ENCODE peak calls at places on chromosomes 3 and 15, in seven cellular contexts. One of them, this sample, is unnamed.

GRCh38 chr3:22122567-22122966 is 371.6 kb upstream of the ZNF385D start:
- DNase-seq in NCI-H1092 treated with DMSO at 0.1 percent for 48 hours: no peak
- DNase-seq in HTR-8/SVneo: no peak
- DNase-seq in fibroblast of the conjunctiva: no peak
- DNase-seq in activated naive CD4-positive, alpha-beta T cell: no peak
- DNase-seq in RWPE1: no peak
- DNase-seq in NCI-H2107: no peak
- DNase-seq in this sample: no peak

GRCh38 chr3:19931767-19932188 is 2.2 kb downstream of the EFHB start:
- DNase-seq in NCI-H1092 treated with DMSO at 0.1 percent for 48 hours: no peak
- DNase-seq in HTR-8/SVneo: no peak
- DNase-seq in fibroblast of the conjunctiva: no peak
- DNase-seq in activated naive CD4-positive, alpha-beta T cell: no peak
- DNase-seq in RWPE1: no peak
- DNase-seq in NCI-H2107: no peak
- DNase-seq in this sample: no peak

GRCh38 chr3:51963951-51964451 is 3.3 kb downstream of the PCBP4 start:
- DNase-seq in NCI-H1092 treated with DMSO at 0.1 percent for 48 hours: peak
- DNase-seq in HTR-8/SVneo: no peak
- DNase-seq in fibroblast of the conjunctiva: no peak
- DNase-seq in activated naive CD4-positive, alpha-beta T cell: no peak
- DNase-seq in RWPE1: no peak
- DNase-seq in NCI-H2107: no peak
- DNase-seq in this sample: no peak

GRCh38 chr15:67691450-67691849 is 133.9 kb upstream of the SKOR1 start:
- DNase-seq in NCI-H1092 treated with DMSO at 0.1 percent for 48 hours: no peak
- DNase-seq in HTR-8/SVneo: no peak
- DNase-seq in fibroblast of the conjunctiva: no peak
- DNase-seq in activated naive CD4-positive, alpha-beta T cell: no peak
- DNase-seq in RWPE1: no peak
- DNase-seq in NCI-H2107: no peak
- DNase-seq in this sample: no peak

GRCh38 chr3:16084887-16085286 is 89.6 kb upstream of the GALNT15 start:
- DNase-seq in NCI-H1092 treated with DMSO at 0.1 percent for 48 hours: no peak
- DNase-seq in HTR-8/SVneo: no peak
- DNase-seq in fibroblast of the conjunctiva: no peak
- DNase-seq in activated naive CD4-positive, alpha-beta T cell: no peak
- DNase-seq in RWPE1: no peak
- DNase-seq in NCI-H2107: no peak
- DNase-seq in this sample: no peak

GRCh38 chr3:143648708-143649107 is 199.6 kb downstream of the SLC9A9 start:
- DNase-seq in NCI-H1092 treated with DMSO at 0.1 percent for 48 hours: no peak
- DNase-seq in HTR-8/SVneo: no peak
- DNase-seq in fibroblast of the conjunctiva: no peak
- DNase-seq in activated naive CD4-positive, alpha-beta T cell: no peak
- DNase-seq in RWPE1: no peak
- DNase-seq in NCI-H2107: no peak
- DNase-seq in this sample: no peak

GRCh38 chr3:78857494-78858111 is 910.2 kb downstream of the ROBO1 start:
- DNase-seq in NCI-H1092 treated with DMSO at 0.1 percent for 48 hours: no peak
- DNase-seq in HTR-8/SVneo: no peak
- DNase-seq in fibroblast of the conjunctiva: no peak
- DNase-seq in activated naive CD4-positive, alpha-beta T cell: no peak
- DNase-seq in RWPE1: no peak
- DNase-seq in NCI-H2107: no peak
- DNase-seq in this sample: no peak

GRCh38 chr15:90291679-90292356 is 26.3 kb downstream of the NGRN start:
- DNase-seq in NCI-H1092 treated with DMSO at 0.1 percent for 48 hours: peak
- DNase-seq in HTR-8/SVneo: peak
- DNase-seq in fibroblast of the conjunctiva: no peak
- DNase-seq in activated naive CD4-positive, alpha-beta T cell: no peak
- DNase-seq in RWPE1: peak
- DNase-seq in NCI-H2107: no peak
- DNase-seq in this sample: no peak

GRCh38 chr3:175163686-175164085 is 304.6 kb downstream of the NAALADL2 start:
- DNase-seq in NCI-H1092 treated with DMSO at 0.1 percent for 48 hours: peak
- DNase-seq in HTR-8/SVneo: no peak
- DNase-seq in fibroblast of the conjunctiva: no peak
- DNase-seq in activated naive CD4-positive, alpha-beta T cell: no peak
- DNase-seq in RWPE1: no peak
- DNase-seq in NCI-H2107: peak
- DNase-seq in this sample: peak

GRCh38 chr3:16741890-16742289 is 136.7 kb upstream of the DAZL start:
- DNase-seq in NCI-H1092 treated with DMSO at 0.1 percent for 48 hours: no peak
- DNase-seq in HTR-8/SVneo: no peak
- DNase-seq in fibroblast of the conjunctiva: no peak
- DNase-seq in activated naive CD4-positive, alpha-beta T cell: no peak
- DNase-seq in RWPE1: no peak
- DNase-seq in NCI-H2107: no peak
- DNase-seq in this sample: no peak

GRCh38 chr15:36501063-36501678 is 78.3 kb upstream of the CDIN1 start:
- DNase-seq in NCI-H1092 treated with DMSO at 0.1 percent for 48 hours: peak
- DNase-seq in HTR-8/SVneo: peak
- DNase-seq in fibroblast of the conjunctiva: peak
- DNase-seq in activated naive CD4-positive, alpha-beta T cell: no peak
- DNase-seq in RWPE1: peak
- DNase-seq in NCI-H2107: no peak
- DNase-seq in this sample: no peak

This sample was measured in NCI-H510A.